ENCODE peak calls at places on chromosome 20, in nine cellular contexts. N, G, Y, V, J, M, F, A and U are unnamed samples. For H3K36me3 and H3K27me3, the result is how much of the 10 kb centered on the place peaks cover.

GRCh38 chr20:4167261-4168004 is 152.1 kb upstream of the RNF24 start:
- DNase-seq in G (no peak), M (no peak), A (no peak), F (no peak), N (no peak), J (no peak), V (no peak), Y (peak), U (peak)

GRCh38 chr20:60062431-60063336 is 104.5 kb downstream of the CDH26 start:
- DNase-seq in V (no peak), N (no peak), J (no peak), Y (peak), A (no peak), G (peak), F (no peak), M (peak), U (no peak)

GRCh38 chr20:3935956-3936340 is 46.8 kb downstream of the PANK2 start:
- DNase-seq in V (no peak), Y (no peak), G (no peak), F (no peak), M (no peak), N (no peak), J (no peak), A (no peak), U (no peak)

GRCh38 chr20:32569380-32570305 is 15.5 kb downstream of the NOL4L start:
- DNase-seq in J (no peak), M (no peak), N (no peak), F (no peak), Y (no peak), V (no peak), A (no peak), G (no peak), U (no peak)

GRCh38 chr20:16942702-16943101 is 194.5 kb downstream of the OTOR start:
- DNase-seq in N (no peak), M (no peak), Y (no peak), V (no peak), F (no peak), A (no peak), J (peak), G (no peak), U (no peak)

GRCh38 chr20:37378785-37379598 is 33.1 kb downstream of the SRC start:
- DNase-seq in G (peak), N (no peak), V (no peak), J (no peak), Y (no peak), A (no peak), F (peak), M (peak), U (peak)

GRCh38 chr20:32581839-32582658 is 3.1 kb downstream of the NOL4L start:
- DNase-seq in M (no peak), G (no peak), J (no peak), A (no peak), V (no peak), N (no peak), Y (peak), F (no peak), U (peak)

GRCh38 chr20:64093013-64093503 is 8.9 kb upstream of the LKAAEAR1 start:
- DNase-seq in M (no peak), Y (peak), N (no peak), F (no peak), A (no peak), V (no peak), G (no peak), J (no peak), U (peak)

GRCh38 chr20:62805365-62805710 is 703 bp downstream of the OGFR start:
- DNase-seq in V (no peak), Y (no peak), F (peak), J (peak), N (no peak), A (no peak), M (no peak), G (no peak), U (peak)

GRCh38 chr20:62424249-62425109 is 2.9 kb downstream of the RBBP8NL start:
- DNase-seq in V (no peak), M (no peak), J (no peak), F (peak), Y (no peak), G (no peak), N (no peak), A (no peak), U (no peak)

GRCh38 chr20:17622851-17623508 is 53.1 kb downstream of the DSTN start:
- DNase-seq in N (no peak), V (no peak), J (no peak), G (no peak), M (peak), Y (no peak), A (no peak), F (no peak), U (peak)

GRCh38 chr20:59145926-59146800 is 17.5 kb upstream of the ZNF831 start:
- DNase-seq in V (peak), A (no peak), N (no peak), F (no peak), J (no peak), M (no peak), G (no peak), Y (no peak), U (no peak)

GRCh38 chr20:10179574-10180298 is 38.9 kb upstream of the SNAP25 start:
- DNase-seq in N (no peak), F (peak), V (no peak), J (peak), Y (peak), M (no peak), G (peak), A (no peak), U (peak)

GRCh38 chr20:49323622-49324238 is 45.9 kb upstream of the ZNFX1 start:
- DNase-seq in A (no peak), J (peak), V (no peak), M (no peak), Y (no peak), F (peak), G (peak), N (no peak), U (no peak)

GRCh38 chr20:44309763-44310663 is 989 bp downstream of the FITM2 start:
- DNase-seq in M (no peak), J (no peak), N (no peak), Y (no peak), F (peak), A (no peak), V (peak), G (peak), U (peak)

GRCh38 chr20:63132715-63133471 is 83.0 kb downstream of the YTHDF1 start:
- DNase-seq in J (no peak), A (peak), N (no peak), V (no peak), F (no peak), Y (peak), G (no peak), M (peak), U (peak)

GRCh38 chr20:48433178-48433577 is 394.6 kb downstream of the PREX1 start:
- DNase-seq in J (no peak), V (no peak), F (no peak), M (no peak), A (no peak), N (no peak), G (no peak), Y (no peak), U (no peak)

GRCh38 chr20:62655291-62656204 is 13.2 kb downstream of the SLCO4A1 start:
- DNase-seq in M (no peak), F (no peak), A (no peak), N (no peak), V (no peak), Y (no peak), J (no peak), G (no peak), U (no peak)

GRCh38 chr20:22371843-22372242 is 212.5 kb downstream of the FOXA2 start:
- DNase-seq in V (no peak), M (no peak), Y (no peak), F (no peak), J (no peak), G (no peak), A (no peak), N (no peak), U (peak)

GRCh38 chr20:49486064-49486463 is 3.6 kb upstream of the KCNB1 start:
- DNase-seq in G (no peak), N (no peak), V (no peak), M (no peak), A (no peak), Y (no peak), J (no peak), F (no peak), U (no peak)

GRCh38 chr20:4782373-4782772 is 60.7 kb downstream of the PRND start:
- DNase-seq in F (no peak), Y (no peak), G (no peak), A (no peak), V (no peak), J (peak), N (no peak), M (no peak), U (no peak)

GRCh38 chr20:50690979-50691584 is at the start of gene RIPOR3:
- DNase-seq in Y (peak), F (no peak), M (no peak), N (no peak), V (no peak), G (no peak), A (no peak), J (peak), U (peak)

GRCh38 chr20:13494019-13494418 is 144.7 kb downstream of the TASP1 start:
- DNase-seq in N (no peak), J (no peak), G (no peak), F (peak), A (no peak), Y (no peak), V (no peak), M (no peak), U (no peak)

GRCh38 chr20:11850901-11851300 is 66.8 kb upstream of the BTBD3 start:
- DNase-seq in N (peak), V (no peak), G (peak), J (no peak), A (no peak), F (peak), Y (no peak), M (no peak), U (no peak)

GRCh38 chr20:59735486-59735885 is 131.1 kb downstream of the PHACTR3 start:
- DNase-seq in G (no peak), N (no peak), F (no peak), A (no peak), Y (no peak), J (no peak), M (no peak), V (no peak), U (no peak)

GRCh38 chr20:45354423-45355208 is 6.4 kb upstream of the SDC4 start:
- DNase-seq in Y (no peak), M (no peak), A (no peak), J (no peak), G (peak), V (no peak), N (no peak), F (no peak), U (no peak)

GRCh38 chr20:37081717-37082289 is 14.0 kb downstream of the RBL1 start:
- DNase-seq in Y (no peak), G (peak), M (no peak), N (no peak), F (no peak), J (peak), V (no peak), A (no peak), U (no peak)

GRCh38 chr20:62815066-62815991 is 1.5 kb upstream of the COL9A3 start:
- DNase-seq in F (peak), J (peak), V (no peak), N (no peak), M (no peak), A (no peak), G (no peak), Y (no peak), U (peak)

GRCh38 chr20:20827992-20828597 is 115.7 kb upstream of the RALGAPA2 start:
- DNase-seq in F (no peak), Y (no peak), V (no peak), M (no peak), J (no peak), N (no peak), G (no peak), A (no peak), U (peak)

GRCh38 chr20:63100401-63100925 is 93.7 kb upstream of the BHLHE23 start:
- DNase-seq in N (no peak), G (no peak), Y (peak), F (no peak), V (no peak), A (peak), J (no peak), M (peak), U (peak)

GRCh38 chr20:45857836-45858250 is 429 bp downstream of the ZSWIM3 start:
- DNase-seq in F (no peak), V (no peak), Y (no peak), J (peak), M (no peak), G (no peak), A (no peak), N (no peak), U (peak)

GRCh38 chr20:38559764-38560163 is 21.2 kb upstream of the ADIG start:
- DNase-seq in M (no peak), G (no peak), Y (no peak), N (no peak), J (no peak), F (no peak), V (no peak), A (no peak), U (no peak)
- H3K36me3 ChIP-seq in M (under half), G (under half), Y (under half), N (under half), J (under half), F (under half), V (half or more), A (under half), U (under half)

GRCh38 chr20:24360531-24360930 is 108.9 kb upstream of the SYNDIG1 start:
- DNase-seq in Y (no peak), J (no peak), N (no peak), M (no peak), V (no peak), F (no peak), A (no peak), G (no peak), U (no peak)

GRCh38 chr20:24363031-24363430 is 106.4 kb upstream of the SYNDIG1 start:
- DNase-seq in N (no peak), V (no peak), Y (no peak), A (no peak), F (no peak), M (no peak), J (no peak), G (no peak), U (no peak)

GRCh38 chr20:24359306-24359705 is 110.1 kb upstream of the SYNDIG1 start:
- DNase-seq in G (no peak), N (no peak), Y (peak), M (no peak), A (no peak), J (no peak), V (no peak), F (no peak), U (peak)

GRCh38 chr20:24364464-24364863 is 105.0 kb upstream of the SYNDIG1 start:
- DNase-seq in G (no peak), J (no peak), M (no peak), A (no peak), F (no peak), V (no peak), N (no peak), Y (no peak), U (no peak)

GRCh38 chr20:24362080-24362479 is 107.3 kb upstream of the SYNDIG1 start:
- DNase-seq in M (no peak), J (no peak), G (no peak), Y (no peak), V (no peak), A (no peak), N (no peak), F (no peak), U (no peak)
- H3K4me3 ChIP-seq in M (no peak), J (no peak), G (no peak), Y (no peak), V (no peak), A (no peak), N (no peak), F (no peak), U (no peak)

GRCh38 chr20:57589728-57590484 is 29.0 kb downstream of the PCK1 start:
- DNase-seq in F (no peak), M (peak), J (no peak), G (no peak), V (no peak), A (no peak), N (no peak), Y (no peak), U (peak)
- H3K27me3 ChIP-seq in F (under half), M (under half), J (under half), G (under half), V (under half), A (under half), N (under half), Y (under half), U (under half)

GRCh38 chr20:24411452-24412216 is 57.8 kb upstream of the SYNDIG1 start:
- DNase-seq in F (no peak), A (no peak), N (no peak), G (no peak), Y (no peak), J (no peak), V (no peak), M (no peak), U (no peak)

GRCh38 chr20:24405810-24406209 is 63.6 kb upstream of the SYNDIG1 start:
- DNase-seq in A (no peak), V (no peak), N (no peak), G (no peak), M (no peak), F (no peak), J (no peak), Y (no peak), U (no peak)

GRCh38 chr20:24406251-24406650 is 63.2 kb upstream of the SYNDIG1 start:
- DNase-seq in N (no peak), M (no peak), G (no peak), A (no peak), Y (no peak), V (no peak), J (no peak), F (no peak), U (no peak)

GRCh38 chr20:24406761-24407550 is 62.5 kb upstream of the SYNDIG1 start:
- DNase-seq in Y (no peak), V (no peak), N (peak), F (no peak), G (no peak), M (no peak), J (no peak), A (no peak), U (no peak)

DNA sequence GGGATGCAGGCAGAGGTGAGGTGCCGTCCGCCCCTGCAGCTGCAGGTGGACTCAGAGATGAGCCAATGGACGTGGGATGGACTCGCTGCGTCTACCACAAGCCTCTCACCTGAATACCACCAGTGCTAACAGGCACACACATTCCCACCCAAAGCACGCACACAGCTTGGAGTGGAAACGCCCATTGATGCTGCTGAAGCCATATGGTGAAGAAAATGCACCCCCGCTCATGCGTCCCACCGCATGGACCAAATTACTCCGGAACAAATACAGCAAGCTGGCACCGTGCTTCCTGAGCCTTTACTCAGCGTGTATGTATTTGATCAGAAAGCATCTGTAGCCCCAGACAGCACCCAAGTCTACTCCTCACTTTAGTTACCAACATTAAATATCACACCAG is 58.4 kb upstream of the SYNDIG1 start:
- DNase-seq in V (no peak), A (no peak), N (no peak), J (no peak), F (no peak), G (no peak), M (no peak), Y (no peak), U (no peak)
- H3K36me3 ChIP-seq in V (under half), A (under half), N (under half), J (under half), F (under half), G (under half), M (under half), Y (under half), U (under half)

GRCh38 chr20:47354388-47354709 is 2.1 kb downstream of the ZMYND8 start:
- DNase-seq in V (no peak), M (no peak), G (no peak), J (no peak), A (no peak), F (no peak), N (no peak), Y (no peak), U (no peak)
- H3K4me3 ChIP-seq in V (no peak), M (no peak), G (peak), J (peak), A (no peak), F (peak), N (peak), Y (peak), U (no peak)

GRCh38 chr20:43022568-43022967 is 167.1 kb downstream of the PTPRT start:
- DNase-seq in A (no peak), V (no peak), F (no peak), J (no peak), Y (no peak), N (no peak), M (no peak), G (no peak), U (no peak)
- H3K27me3 ChIP-seq in A (under half), V (under half), F (under half), J (under half), Y (under half), N (under half), M (under half), G (under half), U (under half)